ENCODE peak calls at places on chromosomes 3 and 15, in nine cellular contexts. I, O, J, S, K, D, Y, T and C are unnamed samples.

GRCh38 chr3:99126291-99126690 is 224.8 kb upstream of the DCBLD2 start:
- DNase-seq in I (peak), O (no peak), J (no peak), S (no peak), K (no peak), D (no peak), Y (no peak), T (no peak), C (no peak)

GRCh38 chr3:159764211-159765024 is 224.2 kb upstream of the IL12A start:
- DNase-seq in I (peak), O (peak), J (no peak), S (peak), K (peak), D (no peak), Y (peak), T (no peak), C (peak)

GRCh38 chr3:135736740-135737139 is 228.8 kb upstream of the PPP2R3A start:
- DNase-seq in I (peak), O (no peak), J (no peak), S (no peak), K (no peak), D (no peak), Y (no peak), T (peak), C (no peak)

GRCh38 chr3:127226946-127227842 is 34.3 kb downstream of the PRR23E start:
- DNase-seq in I (no peak), O (no peak), J (no peak), S (peak), K (no peak), D (no peak), Y (no peak), T (peak), C (no peak)

GRCh38 chr3:127754411-127755304 is 67.7 kb downstream of the MGLL start:
- DNase-seq in I (no peak), O (no peak), J (no peak), S (peak), K (no peak), D (no peak), Y (no peak), T (no peak), C (no peak)

GRCh38 chr3:193910886-193911738 is 224.8 kb upstream of the HES1 start:
- DNase-seq in I (no peak), O (no peak), J (no peak), S (peak), K (no peak), D (peak), Y (no peak), T (no peak), C (no peak)

GRCh38 chr15:52140646-52141045 is 28.1 kb upstream of the BCL2L10 start:
- DNase-seq in I (no peak), O (no peak), J (no peak), S (no peak), K (no peak), D (no peak), Y (no peak), T (no peak), C (no peak)

GRCh38 chr3:190183121-190183520 is 62.4 kb upstream of the P3H2 start:
- DNase-seq in I (peak), O (no peak), J (no peak), S (no peak), K (no peak), D (no peak), Y (peak), T (no peak), C (no peak)

GRCh38 chr3:28940530-28940929 is 340.3 kb upstream of the RBMS3 start:
- DNase-seq in I (peak), O (no peak), J (no peak), S (peak), K (peak), D (no peak), Y (no peak), T (no peak), C (no peak)

GRCh38 chr3:46321461-46322104 is 32.3 kb upstream of the CCR2 start:
- DNase-seq in I (no peak), O (no peak), J (no peak), S (no peak), K (no peak), D (no peak), Y (no peak), T (no peak), C (no peak)

GRCh38 chr3:69368129-69368741 is 17.7 kb downstream of the FRMD4B start:
- DNase-seq in I (no peak), O (no peak), J (no peak), S (no peak), K (no peak), D (no peak), Y (no peak), T (no peak), C (no peak)

GRCh38 chr3:110318108-110318507 is 753.5 kb upstream of the NECTIN3 start:
- DNase-seq in I (peak), O (no peak), J (no peak), S (no peak), K (no peak), D (no peak), Y (no peak), T (no peak), C (no peak)

GRCh38 chr3:126083511-126083912 is 412 bp downstream of the SLC41A3 start:
- DNase-seq in I (peak), O (no peak), J (no peak), S (peak), K (peak), D (peak), Y (peak), T (no peak), C (no peak)
- TF ChIP-seq POLR2A in I (no peak), O (no peak), J (no peak), S (no peak), K (no peak), D (no peak), Y (no peak), T (no peak), C (no peak)

GRCh38 chr3:39383190-39383912 is at the start of gene SLC25A38:
- DNase-seq in I (peak), O (peak), J (peak), S (peak), K (peak), D (peak), Y (peak), T (peak), C (peak)
- TF ChIP-seq POLR2A in I (peak), O (peak), J (no peak), S (no peak), K (peak), D (no peak), Y (peak), T (peak), C (no peak)

GRCh38 chr3:195271116-195271858 is at the start of gene XXYLT1:
- DNase-seq in I (peak), O (peak), J (peak), S (peak), K (peak), D (peak), Y (peak), T (peak), C (peak)
- TF ChIP-seq POLR2A in I (peak), O (no peak), J (no peak), S (no peak), K (no peak), D (no peak), Y (no peak), T (no peak), C (no peak)

GRCh38 chr3:12831582-12831866 is 9.8 kb downstream of the RPL32 start:
- DNase-seq in I (no peak), O (no peak), J (no peak), S (no peak), K (no peak), D (no peak), Y (no peak), T (no peak), C (no peak)
- TF ChIP-seq POLR2A in I (no peak), O (no peak), J (no peak), S (no peak), K (no peak), D (no peak), Y (no peak), T (no peak), C (no peak)

DNA sequence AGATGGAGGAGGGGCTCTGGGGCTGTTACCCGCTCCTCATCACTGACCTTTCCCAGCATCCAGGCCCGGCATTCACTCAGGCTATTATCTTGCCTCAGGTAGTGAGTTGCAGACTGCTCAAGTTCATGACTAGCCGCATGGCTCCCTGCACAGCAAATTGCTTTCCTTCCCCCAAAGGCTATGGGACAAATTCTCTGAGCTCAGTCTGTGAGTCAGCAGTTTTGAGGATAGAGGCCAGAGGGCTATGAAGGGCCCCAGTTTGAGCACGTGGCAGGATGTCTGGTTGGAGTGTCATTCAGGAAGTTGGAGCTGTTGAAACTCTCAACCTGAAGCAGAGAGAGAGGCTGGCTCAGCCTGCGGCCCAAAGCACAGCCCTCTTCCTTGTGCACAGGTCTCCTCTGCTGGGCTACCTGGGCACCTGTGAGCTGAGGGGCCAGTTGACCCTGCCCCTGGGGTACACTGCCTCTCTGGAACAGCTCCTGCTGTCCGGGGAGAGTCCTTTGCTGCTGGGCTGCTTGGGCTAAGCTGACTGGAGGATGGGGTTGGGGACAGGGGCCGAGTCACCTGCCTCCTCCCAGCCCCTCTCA is 7.9 kb downstream of the FAH start:
- DNase-seq in I (peak), O (peak), J (no peak), S (peak), K (peak), D (no peak), Y (no peak), T (no peak), C (peak)
- TF ChIP-seq POLR2A in I (no peak), O (no peak), J (no peak), S (no peak), K (no peak), D (no peak), Y (no peak), T (no peak), C (no peak)

GRCh38 chr15:80055933-80056332 is 3.5 kb upstream of the ZFAND6 start:
- DNase-seq in I (no peak), O (no peak), J (no peak), S (no peak), K (no peak), D (no peak), Y (no peak), T (no peak), C (no peak)

GRCh38 chr15:80061581-80061980 is 2.1 kb downstream of the ZFAND6 start:
- DNase-seq in I (peak), O (no peak), J (no peak), S (no peak), K (no peak), D (no peak), Y (no peak), T (no peak), C (no peak)

GRCh38 chr15:80058044-80058443 is 1.4 kb upstream of the ZFAND6 start:
- DNase-seq in I (no peak), O (no peak), J (no peak), S (no peak), K (no peak), D (no peak), Y (no peak), T (no peak), C (no peak)

GRCh38 chr15:80059786-80060489 is 462 bp downstream of the ZFAND6 start:
- DNase-seq in I (peak), O (peak), J (no peak), S (peak), K (no peak), D (peak), Y (peak), T (peak), C (peak)

DNA sequence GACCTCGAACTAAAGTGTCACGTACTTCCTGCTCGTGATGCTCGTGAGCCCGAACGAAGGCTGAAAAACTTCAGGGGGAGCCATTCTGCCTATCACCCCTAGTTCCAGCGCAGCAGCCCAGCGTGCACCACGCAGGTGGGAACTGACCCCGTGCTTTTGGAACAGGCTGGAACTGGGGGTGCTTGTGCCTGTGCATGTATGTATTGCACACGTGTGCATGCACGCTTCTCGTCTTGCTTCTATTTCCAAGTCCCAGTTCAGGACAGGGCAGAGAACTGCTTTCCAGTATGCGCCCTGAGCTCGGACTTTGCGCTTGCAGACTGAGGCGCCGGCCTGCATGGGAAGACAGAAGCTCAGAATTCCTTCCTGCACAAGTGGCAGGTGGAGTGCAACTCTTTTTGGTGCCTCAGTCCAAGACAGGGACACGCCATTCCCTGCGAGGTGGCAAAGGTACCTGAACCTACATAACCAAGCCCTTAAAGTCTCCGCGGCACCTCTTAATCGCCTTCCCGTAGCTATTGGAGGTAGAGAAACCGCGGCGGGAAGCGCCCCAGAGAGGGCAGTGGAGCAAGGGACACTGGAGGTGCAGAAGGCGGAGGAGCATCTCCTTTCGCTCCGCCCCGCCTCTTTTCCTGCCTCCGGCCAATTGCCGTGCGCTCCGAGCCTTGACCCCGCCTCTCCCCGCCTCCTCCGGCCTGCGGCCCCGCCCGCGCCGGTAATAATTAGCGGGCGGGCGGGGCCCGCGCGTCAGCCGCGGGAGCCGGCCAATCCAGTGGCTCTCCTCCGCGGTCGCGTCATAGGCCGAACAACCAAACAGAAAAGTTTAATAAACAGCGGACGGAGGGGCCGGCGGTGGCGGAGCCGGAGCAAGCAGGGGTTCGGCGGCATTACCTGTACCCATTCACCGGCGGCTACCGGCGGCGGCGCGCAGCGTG is at the start of gene ZFAND6:
- DNase-seq in I (peak), O (peak), J (peak), S (peak), K (peak), D (peak), Y (peak), T (peak), C (peak)
- TF ChIP-seq POLR2A in I (peak), O (peak), J (peak), S (peak), K (peak), D (no peak), Y (peak), T (peak), C (peak)

GRCh38 chr15:40471105-40471777 is 457 bp downstream of the CHST14 start:
- DNase-seq in I (peak), O (no peak), J (peak), S (peak), K (peak), D (no peak), Y (no peak), T (no peak), C (no peak)
- TF ChIP-seq POLR2A in I (no peak), O (no peak), J (no peak), S (no peak), K (no peak), D (no peak), Y (peak), T (no peak), C (no peak)

DNA sequence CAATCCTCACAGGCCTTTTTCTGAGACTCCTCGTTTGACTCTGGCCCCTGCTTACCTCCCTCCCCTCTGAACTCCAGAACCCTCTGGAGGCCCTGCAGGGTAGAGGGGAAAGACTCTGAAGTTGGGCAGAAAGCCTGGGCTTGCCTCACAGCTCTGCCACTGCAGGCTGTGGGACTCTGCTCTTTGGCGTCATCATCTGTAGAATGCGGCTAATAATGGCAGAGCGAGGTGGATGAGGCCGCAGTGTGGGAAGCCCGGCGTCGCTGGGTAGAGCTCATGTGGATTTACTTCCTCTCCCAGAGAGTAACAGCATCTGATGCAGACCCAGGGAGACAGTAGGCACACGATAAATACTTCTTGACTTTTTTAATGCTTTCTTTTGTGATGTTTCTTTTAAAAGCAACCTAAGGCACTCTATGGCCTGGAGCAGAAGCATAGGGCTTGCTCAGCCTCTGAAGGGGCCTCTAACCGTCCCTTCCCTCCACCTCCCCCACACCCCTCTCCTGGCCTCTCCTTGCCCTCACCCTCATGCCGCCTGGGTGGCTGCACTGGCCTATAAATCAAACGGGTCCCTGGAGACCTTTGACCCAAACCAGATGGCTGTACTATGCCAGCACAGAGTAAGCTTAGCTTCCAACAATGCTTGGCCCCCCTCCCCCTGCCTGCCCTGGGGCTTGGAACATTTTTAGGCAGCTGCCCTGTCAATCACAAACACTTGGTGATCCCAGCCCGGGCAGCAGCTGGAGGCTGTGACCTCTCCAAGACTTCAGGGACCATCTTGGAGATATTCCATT is 32.9 kb downstream of the SPSB4 start:
- DNase-seq in I (no peak), O (no peak), J (no peak), S (no peak), K (no peak), D (no peak), Y (no peak), T (no peak), C (no peak)
- TF ChIP-seq POLR2A in I (no peak), O (no peak), J (no peak), S (no peak), K (no peak), D (no peak), Y (no peak), T (no peak), C (no peak)